ENCODE peak calls at places on chromosomes 16 and 17, in six cellular contexts. G is K562, I is GM12891, K is H1, T is HepG2, X is GM12878. M is an unnamed sample.

GRCh38 chr17:48577330-48577945 is 712 bp downstream of the HOXB4 start:
- DNase-seq in G (no peak), X (no peak), T (no peak), I (no peak), K (no peak), M (no peak)

GRCh38 chr16:89383095-89384003 is 107.0 kb downstream of the ANKRD11 start:
- DNase-seq in I (peak), K (no peak), X (no peak), G (peak), T (peak), M (no peak)

GRCh38 chr16:82625066-82625968 is 1.5 kb upstream of the CDH13 start:
- DNase-seq in G (no peak), I (no peak), X (no peak), K (no peak), T (no peak), M (no peak)

GRCh38 chr17:68445671-68446070 is 11.6 kb downstream of the WIPI1 start:
- DNase-seq in I (no peak), G (no peak), K (no peak), X (no peak), T (no peak), M (no peak)

GRCh38 chr17:78438694-78439325 is 60.4 kb downstream of the PGS1 start:
- DNase-seq in T (no peak), X (no peak), I (no peak), G (no peak), K (no peak), M (no peak)

GRCh38 chr17:31859487-31860008 is 504 bp upstream of the COPRS start:
- DNase-seq in G (no peak), K (no peak), I (no peak), T (no peak), X (no peak), M (no peak)

GRCh38 chr16:24409045-24409444 is 130.3 kb upstream of the RBBP6 start:
- DNase-seq in K (no peak), I (peak), X (no peak), T (no peak), G (no peak), M (no peak)

GRCh38 chr16:54657058-54657708 is 273.5 kb upstream of the IRX5 start:
- DNase-seq in K (no peak), T (no peak), G (no peak), I (no peak), X (no peak), M (no peak)

GRCh38 chr17:30580916-30581315 is 103.7 kb downstream of the GOSR1 start:
- DNase-seq in I (no peak), T (no peak), K (no peak), X (no peak), G (no peak), M (no peak)

GRCh38 chr17:79941088-79942010 is 94.3 kb downstream of the TBC1D16 start:
- DNase-seq in T (no peak), I (no peak), X (no peak), K (no peak), G (no peak), M (no peak)

GRCh38 chr17:6588165-6588564 is 31.8 kb upstream of the PITPNM3 start:
- DNase-seq in I (no peak), K (no peak), T (no peak), G (no peak), X (no peak), M (no peak)

DNA sequence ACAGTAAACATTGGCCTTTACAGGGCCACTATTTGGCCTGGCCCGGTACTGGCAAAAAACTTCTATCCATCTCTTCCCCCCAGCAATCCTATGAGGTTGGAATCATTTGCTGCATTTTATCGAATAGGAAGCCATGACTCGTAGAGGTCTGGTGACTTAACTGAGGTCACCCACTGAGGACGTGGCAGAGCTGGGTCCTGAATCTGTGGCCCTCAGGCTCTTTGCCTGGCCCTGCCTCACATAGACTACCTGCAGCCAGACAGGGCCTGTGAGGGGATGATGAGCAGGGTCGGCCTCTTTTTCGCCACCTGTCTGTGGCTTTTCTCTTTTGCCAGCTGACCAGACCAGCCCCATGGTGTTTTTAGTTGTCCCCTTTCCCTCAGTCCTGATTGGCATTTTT is 1.9 kb downstream of the PPP4C start:
- DNase-seq in G (no peak), K (no peak), X (no peak), I (no peak), T (no peak), M (no peak)
- TF ChIP-seq TAF1 in G (no peak), K (no peak), X (no peak), I (no peak), T (no peak), M (no peak)

GRCh38 chr17:42272576-42272975 is 3.6 kb downstream of the STAT5B start:
- DNase-seq in X (no peak), G (no peak), K (no peak), I (no peak), T (no peak), M (no peak)

GRCh38 chr17:42272162-42272561 is 4.0 kb downstream of the STAT5B start:
- DNase-seq in K (no peak), T (no peak), G (no peak), I (no peak), X (no peak), M (no peak)

GRCh38 chr17:42270175-42270545 is 6.0 kb downstream of the STAT5B start:
- DNase-seq in I (no peak), T (no peak), G (no peak), K (no peak), X (no peak), M (no peak)

GRCh38 chr17:42270596-42270995 is 5.6 kb downstream of the STAT5B start:
- DNase-seq in T (no peak), G (no peak), X (no peak), I (no peak), K (no peak), M (no peak)

DNA sequence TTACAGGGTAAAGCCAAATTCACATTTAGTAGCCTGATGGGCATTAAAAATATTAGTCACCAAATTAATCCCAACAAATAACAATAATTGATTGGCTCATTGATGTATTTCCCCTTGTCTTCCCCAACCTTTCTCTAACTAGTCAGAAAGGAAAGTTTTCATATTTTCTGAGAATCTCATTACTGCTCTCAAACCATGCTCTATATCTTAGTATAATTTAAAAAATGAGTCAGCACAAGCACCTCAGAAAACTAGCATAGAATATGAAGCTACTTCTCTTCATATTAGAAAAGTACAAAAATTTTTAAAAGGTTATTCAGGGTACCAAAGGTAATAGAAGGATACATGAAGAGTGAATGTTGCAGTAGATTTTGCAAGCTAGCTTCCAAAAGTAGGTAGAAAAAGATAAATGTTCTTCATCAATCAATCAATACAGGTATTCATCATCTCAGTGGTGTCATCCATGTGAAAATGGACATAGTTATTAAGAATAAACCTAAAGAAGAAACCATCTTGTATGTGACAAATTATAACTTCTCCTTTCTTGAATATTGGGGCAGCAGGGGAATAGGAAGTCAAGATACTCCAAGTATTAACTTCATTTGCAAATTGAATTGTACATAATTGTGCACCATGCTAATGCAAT is 4.8 kb downstream of the STAT5B start:
- DNase-seq in X (no peak), T (no peak), K (no peak), I (no peak), G (no peak), M (no peak)
- TF ChIP-seq POLR2A in X (no peak), T (no peak), K (no peak), I (no peak), G (no peak), M (no peak)

DNA sequence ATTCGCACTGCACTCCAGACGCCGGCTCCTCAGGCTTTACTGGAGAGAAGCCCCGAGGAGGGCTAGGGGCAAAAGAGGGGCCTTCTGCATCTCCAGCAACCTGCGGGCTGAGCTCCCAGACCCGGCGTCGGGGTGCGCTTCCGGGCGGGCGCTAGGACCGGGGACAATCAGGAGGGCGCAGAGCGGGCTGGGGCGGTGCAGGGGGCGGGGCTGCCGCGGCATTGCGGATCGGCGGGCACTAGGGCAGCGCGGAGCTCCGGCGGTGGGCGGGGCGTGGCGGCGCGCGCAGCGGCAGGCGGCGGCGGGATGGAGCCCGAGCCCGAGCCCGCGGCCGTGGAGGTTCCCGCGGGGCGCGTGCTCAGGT is at the start of gene TSEN54:
- DNase-seq in T (peak), X (peak), I (peak), G (peak), K (peak), M (peak)
- TF ChIP-seq POLR2AphosphoS5 in T (no peak), X (no peak), I (no peak), G (no peak), K (no peak), M (no peak)

GRCh38 chr17:41771389-41772206 is 14.9 kb downstream of the JUP start:
- DNase-seq in X (no peak), G (peak), T (no peak), K (no peak), I (no peak), M (no peak)
- TF ChIP-seq TAF1 in X (no peak), G (no peak), T (no peak), K (no peak), I (no peak), M (no peak)

DNA sequence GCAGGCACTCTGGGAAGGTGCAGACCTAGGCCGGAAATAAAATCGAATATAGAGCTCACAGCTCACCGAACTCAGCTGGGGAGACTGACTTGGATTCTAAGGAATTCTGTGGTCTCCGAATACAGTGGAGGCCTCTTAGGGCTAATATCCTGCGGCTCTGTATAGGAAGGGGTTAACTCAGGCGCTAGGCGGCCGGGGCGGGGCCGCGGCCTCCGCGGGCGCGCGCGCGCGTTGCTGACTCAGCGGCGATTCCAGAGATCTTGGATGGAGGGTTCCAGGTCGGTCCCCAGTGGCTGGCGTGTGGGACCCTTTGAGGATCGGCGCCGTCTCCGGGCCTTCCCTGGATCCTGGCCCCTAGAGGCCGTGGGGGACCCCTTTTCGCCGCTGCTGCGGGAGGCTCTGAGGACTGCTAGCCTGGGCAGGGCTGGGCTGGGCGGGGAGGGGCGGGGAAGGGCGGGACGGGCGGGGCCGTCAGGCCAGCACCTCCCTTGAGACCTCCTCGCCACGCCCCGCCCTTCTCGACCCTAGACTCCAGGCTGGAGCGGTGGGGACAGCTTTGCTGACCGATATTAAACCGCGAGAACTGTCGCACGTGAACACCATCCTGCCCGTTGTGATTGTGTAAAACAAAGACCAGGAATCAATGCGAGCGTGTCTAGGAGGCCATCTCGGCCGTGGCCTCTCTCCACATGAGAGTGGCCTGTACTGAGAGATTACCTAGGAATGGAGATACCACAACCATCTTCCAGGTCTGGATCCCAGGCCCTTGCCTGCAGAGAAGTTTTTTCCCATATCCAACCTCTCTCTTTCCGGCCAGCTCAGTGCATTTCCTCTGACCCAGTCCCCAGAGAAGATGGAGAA is 1.4 kb upstream of the PLEKHH3 start:
- DNase-seq in K (peak), I (peak), X (no peak), T (peak), G (peak), M (peak)
- TF ChIP-seq POLR2A in K (no peak), I (peak), X (peak), T (peak), G (peak), M (peak)

GRCh38 chr16:61590577-61590976 is 445.7 kb downstream of the CDH8 start:
- DNase-seq in K (no peak), G (no peak), T (no peak), X (no peak), I (no peak), M (no peak)
- TF ChIP-seq POLR2AphosphoS5 in K (no peak), G (no peak), T (no peak), X (no peak), I (no peak), M (no peak)

GRCh38 chr17:82907797-82908261 is 68.0 kb upstream of the ZNF750 start:
- DNase-seq in K (no peak), X (no peak), T (no peak), I (no peak), G (no peak), M (no peak)

GRCh38 chr17:82911822-82912221 is 72.0 kb upstream of the ZNF750 start:
- DNase-seq in G (no peak), I (no peak), X (no peak), K (no peak), T (no peak), M (no peak)

GRCh38 chr17:82910041-82910481 is 70.2 kb upstream of the ZNF750 start:
- DNase-seq in X (no peak), K (no peak), T (no peak), I (no peak), G (no peak), M (no peak)

GRCh38 chr17:82910770-82911169 is 70.9 kb upstream of the ZNF750 start:
- DNase-seq in T (no peak), X (no peak), I (no peak), K (no peak), G (no peak), M (no peak)

GRCh38 chr17:82909322-82909904 is 69.6 kb upstream of the ZNF750 start:
- DNase-seq in K (no peak), X (no peak), I (no peak), T (no peak), G (no peak), M (no peak)
- TF ChIP-seq TAF1 in K (no peak), X (no peak), I (no peak), T (no peak), G (no peak), M (no peak)

GRCh38 chr17:3907483-3908216 is 8.6 kb downstream of the P2RX1 start:
- DNase-seq in I (no peak), G (no peak), X (no peak), K (no peak), T (peak), M (no peak)

GRCh38 chr17:3912827-3913226 is 3.4 kb downstream of the P2RX1 start:
- DNase-seq in X (no peak), K (no peak), T (no peak), I (no peak), G (no peak), M (no peak)

GRCh38 chr17:3909257-3909656 is 7.0 kb downstream of the P2RX1 start:
- DNase-seq in G (no peak), T (no peak), K (no peak), I (no peak), X (no peak), M (no peak)

GRCh38 chr17:3911271-3912053 is 4.8 kb downstream of the P2RX1 start:
- DNase-seq in K (no peak), X (peak), G (no peak), I (peak), T (no peak), M (peak)

GRCh38 chr17:3910420-3911270 is 5.6 kb downstream of the P2RX1 start:
- DNase-seq in G (no peak), K (no peak), I (no peak), X (no peak), T (no peak), M (no peak)
- TF ChIP-seq POLR2A in G (no peak), K (no peak), I (no peak), X (no peak), T (no peak), M (no peak)

GRCh38 chr16:73448970-73449369 is 401.0 kb upstream of the ZFHX3 start:
- DNase-seq in I (no peak), G (no peak), X (no peak), T (no peak), K (no peak), M (no peak)
- TF ChIP-seq POLR2AphosphoS5 in I (no peak), G (no peak), X (no peak), T (no peak), K (no peak), M (no peak)

M was measured in GM12892.